ENCODE peak calls at places on chromosome 6, in ten cellular contexts. N, Z, B, V, G, J, F, I, W and C are unnamed samples.

GRCh38 chr6:34359438-34360158 is 32.9 kb downstream of the NUDT3 start:
- DNase-seq in N (no peak), Z (no peak), B (no peak), V (no peak), G (no peak), J (peak; percentile 63), F (peak; percentile 32), I (no peak), W (no peak), C (no peak)

GRCh38 chr6:37696841-37697735 is 595 bp downstream of the MDGA1 start:
- DNase-seq in N (peak; percentile 32), Z (peak; percentile 14), B (peak; percentile 15), V (no peak), G (peak; percentile 30), J (no peak), F (no peak), I (no peak), W (peak; percentile 60), C (peak; percentile 30)

GRCh38 chr6:159700970-159701369 is 7.9 kb upstream of the SOD2 start:
- DNase-seq in N (no peak), Z (no peak), B (no peak), V (no peak), G (no peak), J (no peak), F (no peak), I (no peak), W (no peak), C (no peak)

GRCh38 chr6:108671175-108671574 is 110.5 kb downstream of the FOXO3 start:
- DNase-seq in N (no peak), Z (no peak), B (no peak), V (no peak), G (no peak), J (no peak), F (no peak), I (no peak), W (no peak), C (no peak)

GRCh38 chr6:91678679-91679078 is 1091.8 kb upstream of the MAP3K7 start:
- DNase-seq in N (no peak), Z (no peak), B (no peak), V (no peak), G (no peak), J (no peak), F (no peak), I (no peak), W (no peak), C (no peak)

GRCh38 chr6:170022827-170023619 is 267.9 kb downstream of the DLL1 start:
- DNase-seq in N (no peak), Z (no peak), B (no peak), V (no peak), G (no peak), J (no peak), F (no peak), I (no peak), W (no peak), C (no peak)

GRCh38 chr6:43807228-43808061 is 37.4 kb downstream of the VEGFA start:
- DNase-seq in N (no peak), Z (no peak), B (no peak), V (peak; percentile 68), G (no peak), J (peak; percentile 47), F (no peak), I (no peak), W (no peak), C (no peak)

GRCh38 chr6:166344240-166344639 is 1.9 kb upstream of the SFT2D1 start:
- DNase-seq in N (no peak), Z (no peak), B (no peak), V (no peak), G (no peak), J (no peak), F (no peak), I (no peak), W (no peak), C (no peak)

GRCh38 chr6:68134796-68135195 is 500.3 kb upstream of the ADGRB3 start:
- DNase-seq in N (no peak), Z (no peak), B (no peak), V (no peak), G (no peak), J (no peak), F (no peak), I (no peak), W (no peak), C (no peak)

GRCh38 chr6:56424542-56425083 is 177.2 kb upstream of the COL21A1 start:
- DNase-seq in N (no peak), Z (no peak), B (no peak), V (no peak), G (no peak), J (no peak), F (no peak), I (no peak), W (no peak), C (no peak)

GRCh38 chr6:145372671-145373123 is 362.6 kb downstream of the EPM2A start:
- DNase-seq in N (no peak), Z (no peak), B (no peak), V (no peak), G (no peak), J (no peak), F (peak; percentile 16), I (no peak), W (peak; percentile 27), C (no peak)

GRCh38 chr6:43760799-43761168 is 9.2 kb upstream of the VEGFA start:
- DNase-seq in N (no peak), Z (no peak), B (no peak), V (peak; percentile 17), G (no peak), J (no peak), F (no peak), I (no peak), W (no peak), C (no peak)

GRCh38 chr6:20891161-20891560 is 356.9 kb downstream of the CDKAL1 start:
- DNase-seq in N (no peak), Z (no peak), B (no peak), V (no peak), G (no peak), J (peak; percentile 69), F (no peak), I (no peak), W (no peak), C (no peak)

GRCh38 chr6:27205375-27206278 is 41.9 kb upstream of the PRSS16 start:
- DNase-seq in N (peak; percentile 28), Z (no peak), B (no peak), V (no peak), G (no peak), J (peak; percentile 47), F (no peak), I (no peak), W (peak; percentile 4), C (no peak)

GRCh38 chr6:47044418-47044817 is 2.3 kb upstream of the ADGRF1 start:
- DNase-seq in N (no peak), Z (no peak), B (no peak), V (no peak), G (no peak), J (peak; percentile 91), F (peak; percentile 22), I (no peak), W (no peak), C (no peak)

GRCh38 chr6:43335469-43335868 is 26.8 kb upstream of the CRIP3 start:
- DNase-seq in N (no peak), Z (no peak), B (no peak), V (no peak), G (no peak), J (no peak), F (no peak), I (no peak), W (no peak), C (no peak)

GRCh38 chr6:156773476-156773875 is 3.7 kb upstream of the ARID1B start:
- DNase-seq in N (no peak), Z (no peak), B (no peak), V (no peak), G (no peak), J (no peak), F (no peak), I (no peak), W (no peak), C (no peak)

GRCh38 chr6:97240222-97240621 is 42.8 kb downstream of the MMS22L start:
- DNase-seq in N (no peak), Z (no peak), B (no peak), V (no peak), G (no peak), J (peak; percentile 67), F (peak; percentile 63), I (no peak), W (peak; percentile 17), C (no peak)

GRCh38 chr6:75906871-75907270 is 157.8 kb downstream of the MYO6 start:
- DNase-seq in N (no peak), Z (no peak), B (no peak), V (no peak), G (no peak), J (no peak), F (no peak), I (no peak), W (no peak), C (no peak)

GRCh38 chr6:158764941-158765340 is 54.2 kb downstream of the EZR start:
- DNase-seq in N (no peak), Z (no peak), B (no peak), V (no peak), G (no peak), J (no peak), F (no peak), I (no peak), W (no peak), C (no peak)

GRCh38 chr6:5461365-5461764 is 200.1 kb downstream of the FARS2 start:
- DNase-seq in N (no peak), Z (no peak), B (no peak), V (no peak), G (no peak), J (no peak), F (no peak), I (no peak), W (no peak), C (no peak)

GRCh38 chr6:125821825-125822281 is 31.1 kb downstream of the NCOA7 start:
- DNase-seq in N (no peak), Z (no peak), B (no peak), V (peak; percentile 38), G (no peak), J (no peak), F (no peak), I (peak; percentile 40), W (no peak), C (no peak)

GRCh38 chr6:13229205-13230085 is 98.9 kb downstream of the TBC1D7 start:
- DNase-seq in N (no peak), Z (no peak), B (no peak), V (no peak), G (no peak), J (no peak), F (no peak), I (no peak), W (no peak), C (peak; percentile 62)

GRCh38 chr6:44806656-44807055 is 419.1 kb downstream of the CDC5L start:
- DNase-seq in N (no peak), Z (no peak), B (no peak), V (peak; percentile 41), G (no peak), J (no peak), F (no peak), I (no peak), W (no peak), C (no peak)

GRCh38 chr6:168746013-168746412 is 305.0 kb downstream of the SMOC2 start:
- DNase-seq in N (no peak), Z (no peak), B (no peak), V (no peak), G (no peak), J (no peak), F (no peak), I (no peak), W (no peak), C (no peak)

GRCh38 chr6:4351857-4352669 is 216.7 kb upstream of the ECI2 start:
- DNase-seq in N (no peak), Z (no peak), B (no peak), V (peak; percentile 46), G (no peak), J (peak; percentile 87), F (peak; percentile 66), I (peak; percentile 55), W (peak; percentile 79), C (no peak)